ENCODE peak calls at places on chromosomes 4 and X, in eight cellular contexts. V is stimulated activated CD8-positive, alpha-beta memory T cell treated with anti-CD3 and anti-CD28 coated beads, Interleukin-2, amount 100 ng/mL, for 48 hours; S is amniotic stem cell; A is putamen; Y is ascending aorta; K is posterior vena cava; D is NCI-H345; I is NCI-H446 treated with DMSO at 0.1 percent for 48 hours. P is an unnamed sample.

GRCh38 chr4:150232029-150232428 is 153.8 kb downstream of the DCLK2 start:
- DNase-seq in V (no peak), S (no peak), A (no peak), Y (no peak), K (no peak), D (peak; percentile 20), I (no peak), P (no peak)

GRCh38 chrX:39689374-39690104 is 408.2 kb downstream of the BCOR start:
- DNase-seq in V (no peak), S (no peak), A (no peak), Y (no peak), K (peak; percentile 79), D (no peak), I (no peak), P (no peak)

GRCh38 chrX:81336455-81337144 is 134.7 kb downstream of the SH3BGRL start:
- DNase-seq in V (no peak), S (no peak), A (no peak), Y (no peak), K (no peak), D (no peak), I (no peak), P (no peak)

GRCh38 chr4:83535945-83536648 is at the start of gene GPAT3:
- DNase-seq in V (peak; percentile 59), S (peak; percentile 38), A (peak; percentile 11), Y (peak; percentile 19), K (peak; percentile 93), D (peak; percentile 75), I (peak; percentile 3), P (no peak)

GRCh38 chrX:22795680-22796079 is 204.1 kb upstream of the DDX53 start:
- DNase-seq in V (no peak), S (no peak), A (no peak), Y (no peak), K (no peak), D (no peak), I (no peak), P (no peak)

GRCh38 chr4:40507977-40508376 is 121.7 kb downstream of the RBM47 start:
- DNase-seq in V (no peak), S (no peak), A (no peak), Y (no peak), K (no peak), D (no peak), I (no peak), P (no peak)

GRCh38 chr4:26441110-26441509 is 49.2 kb downstream of the CCKAR start:
- DNase-seq in V (no peak), S (no peak), A (no peak), Y (no peak), K (no peak), D (no peak), I (no peak), P (no peak)

GRCh38 chr4:75995727-75996126 is 5.0 kb upstream of the SDAD1 start:
- DNase-seq in V (no peak), S (peak; percentile 57), A (no peak), Y (no peak), K (no peak), D (peak; percentile 44), I (peak; percentile 31), P (peak; percentile 68)

GRCh38 chr4:36243355-36244256 is 708 bp downstream of the ARAP2 start:
- DNase-seq in V (peak; percentile 36), S (no peak), A (peak; percentile 76), Y (no peak), K (peak; percentile 83), D (peak; percentile 52), I (no peak), P (no peak)

GRCh38 chr4:123469696-123470095 is 73.1 kb downstream of the SPRY1 start:
- DNase-seq in V (no peak), S (no peak), A (no peak), Y (no peak), K (no peak), D (no peak), I (no peak), P (no peak)

GRCh38 chr4:3721627-3722026 is 44.6 kb upstream of the ADRA2C start:
- DNase-seq in V (no peak), S (no peak), A (peak; percentile 49), Y (no peak), K (no peak), D (no peak), I (no peak), P (no peak)

GRCh38 chr4:52560844-52561280 is 98.2 kb downstream of the USP46 start:
- DNase-seq in V (no peak), S (no peak), A (peak; percentile 35), Y (no peak), K (no peak), D (no peak), I (no peak), P (no peak)

GRCh38 chrX:2503591-2504500 is 3.1 kb upstream of the DHRSX start:
- DNase-seq in V (no peak), S (no peak), A (no peak), Y (no peak), K (peak; percentile 53), D (no peak), I (no peak), P (no peak)

P was measured in NCI-H1694.